ENCODE peak calls at places on chromosome 13, in six cellular contexts. One of them, this sample, is unnamed.

GRCh38 chr13:32538234-32538620 is 368 bp downstream of the N4BP2L2 start:
- DNase-seq in heart right ventricle: peak; percentile 22
- DNase-seq in left colon: no peak
- DNase-seq in stimulated activated naive CD4-positive, alpha-beta T cell: peak; percentile 60
- DNase-seq in stomach: peak; percentile 63
- DNase-seq in AG20443: peak; percentile 56
- DNase-seq in this sample: peak; percentile 53

GRCh38 chr13:97268772-97269171 is 46.6 kb downstream of the MBNL2 start:
- DNase-seq in stimulated activated naive CD4-positive, alpha-beta T cell: no peak
- DNase-seq in left colon: no peak
- DNase-seq in AG20443: no peak
- DNase-seq in heart right ventricle: no peak
- DNase-seq in stomach: no peak
- DNase-seq in this sample: no peak

GRCh38 chr13:106566682-106567420 is 1.1 kb downstream of the ARGLU1 start:
- DNase-seq in AG20443: peak; percentile 77
- DNase-seq in left colon: peak; percentile 74
- DNase-seq in heart right ventricle: peak; percentile 66
- DNase-seq in stomach: peak; percentile 63
- DNase-seq in stimulated activated naive CD4-positive, alpha-beta T cell: no peak
- DNase-seq in this sample: peak; percentile 75

GRCh38 chr13:73598021-73598712 is 536.0 kb downstream of the KLF12 start:
- DNase-seq in stomach: no peak
- DNase-seq in AG20443: no peak
- DNase-seq in stimulated activated naive CD4-positive, alpha-beta T cell: no peak
- DNase-seq in left colon: no peak
- DNase-seq in heart right ventricle: no peak
- DNase-seq in this sample: no peak

GRCh38 chr13:48448963-48449614 is 36.2 kb upstream of the LPAR6 start:
- DNase-seq in heart right ventricle: no peak
- DNase-seq in stomach: no peak
- DNase-seq in stimulated activated naive CD4-positive, alpha-beta T cell: no peak
- DNase-seq in left colon: no peak
- DNase-seq in AG20443: peak; percentile 23
- DNase-seq in this sample: no peak

GRCh38 chr13:114089751-114090400 is 42.5 kb downstream of the RASA3 start:
- DNase-seq in stomach: no peak
- DNase-seq in heart right ventricle: no peak
- DNase-seq in AG20443: no peak
- DNase-seq in left colon: peak; percentile 39
- DNase-seq in stimulated activated naive CD4-positive, alpha-beta T cell: no peak
- DNase-seq in this sample: no peak

GRCh38 chr13:110137677-110138008 is 169.3 kb downstream of the COL4A1 start:
- DNase-seq in stimulated activated naive CD4-positive, alpha-beta T cell: no peak
- DNase-seq in stomach: no peak
- DNase-seq in heart right ventricle: peak; percentile 51
- DNase-seq in left colon: peak; percentile 47
- DNase-seq in AG20443: peak; percentile 37
- DNase-seq in this sample: no peak

GRCh38 chr13:110277357-110277950 is 29.5 kb downstream of the COL4A1 start:
- DNase-seq in left colon: no peak
- DNase-seq in heart right ventricle: no peak
- DNase-seq in stomach: no peak
- DNase-seq in AG20443: no peak
- DNase-seq in stimulated activated naive CD4-positive, alpha-beta T cell: no peak
- DNase-seq in this sample: no peak

GRCh38 chr13:22063416-22064124 is 392.7 kb downstream of the FGF9 start:
- DNase-seq in left colon: no peak
- DNase-seq in stomach: no peak
- DNase-seq in heart right ventricle: no peak
- DNase-seq in AG20443: no peak
- DNase-seq in stimulated activated naive CD4-positive, alpha-beta T cell: no peak
- DNase-seq in this sample: no peak

GRCh38 chr13:114108141-114108761 is 24.2 kb downstream of the RASA3 start:
- DNase-seq in heart right ventricle: no peak
- DNase-seq in left colon: peak; percentile 2
- DNase-seq in AG20443: no peak
- DNase-seq in stomach: no peak
- DNase-seq in stimulated activated naive CD4-positive, alpha-beta T cell: no peak
- DNase-seq in this sample: no peak

GRCh38 chr13:98664510-98664909 is 87.6 kb upstream of the STK24 start:
- DNase-seq in stomach: no peak
- DNase-seq in left colon: no peak
- DNase-seq in heart right ventricle: no peak
- DNase-seq in AG20443: no peak
- DNase-seq in stimulated activated naive CD4-positive, alpha-beta T cell: no peak
- DNase-seq in this sample: no peak